ENCODE peak calls at places on chromosome 15, in five cellular contexts. M, U, N, A and O are unnamed samples.

GRCh38 chr15:68733666-68734065 is 87.0 kb downstream of the ANP32A start:
- DNase-seq in M (peak), U (no peak), N (no peak), A (no peak), O (no peak)

GRCh38 chr15:64051645-64052259 is 5.5 kb upstream of the DAPK2 start:
- DNase-seq in M (no peak), U (no peak), N (no peak), A (no peak), O (no peak)

GRCh38 chr15:85964471-85964870 is 115.2 kb upstream of the AGBL1 start:
- DNase-seq in M (no peak), U (no peak), N (no peak), A (no peak), O (no peak)

GRCh38 chr15:71683401-71684274 is 126.7 kb upstream of the NR2E3 start:
- DNase-seq in M (no peak), U (peak), N (no peak), A (no peak), O (no peak)

GRCh38 chr15:67967871-67968423 is 86.2 kb upstream of the PIAS1 start:
- DNase-seq in M (no peak), U (no peak), N (peak), A (peak), O (no peak)

GRCh38 chr15:46129145-46129544 is 494.3 kb downstream of the SQOR start:
- DNase-seq in M (no peak), U (no peak), N (no peak), A (no peak), O (no peak)

GRCh38 chr15:41494190-41494921 is 682 bp downstream of the ITPKA start:
- DNase-seq in M (no peak), U (no peak), N (peak), A (peak), O (no peak)

GRCh38 chr15:36468746-36469145 is 110.7 kb upstream of the CDIN1 start:
- DNase-seq in M (no peak), U (peak), N (no peak), A (no peak), O (peak)

GRCh38 chr15:60399246-60399915 is 1.6 kb upstream of the ANXA2 start:
- DNase-seq in M (no peak), U (no peak), N (no peak), A (no peak), O (no peak)

GRCh38 chr15:66927326-66928077 is 137.9 kb upstream of the SMAD3 start:
- DNase-seq in M (no peak), U (no peak), N (no peak), A (no peak), O (no peak)

GRCh38 chr15:80929225-80929624 is 60.4 kb downstream of the MESD start:
- DNase-seq in M (no peak), U (peak), N (no peak), A (no peak), O (no peak)

GRCh38 chr15:70243686-70244540 is 146.2 kb upstream of the TLE3 start:
- DNase-seq in M (no peak), U (no peak), N (no peak), A (no peak), O (no peak)

GRCh38 chr15:28901987-28902745 is 16.4 kb downstream of the APBA2 start:
- DNase-seq in M (peak), U (no peak), N (no peak), A (no peak), O (no peak)

GRCh38 chr15:40253179-40253790 is 14.4 kb downstream of the PAK6 start:
- DNase-seq in M (no peak), U (no peak), N (no peak), A (no peak), O (no peak)

GRCh38 chr15:58931985-58932384 is 1.5 kb downstream of the SLTM start:
- DNase-seq in M (peak), U (no peak), N (no peak), A (peak), O (no peak)

GRCh38 chr15:63983071-63983711 is 63.1 kb downstream of the DAPK2 start:
- DNase-seq in M (no peak), U (no peak), N (no peak), A (no peak), O (no peak)

GRCh38 chr15:58748787-58749531 is 548 bp downstream of the ADAM10 start:
- DNase-seq in M (no peak), U (no peak), N (peak), A (peak), O (no peak)

GRCh38 chr15:85872125-85872524 is 77.4 kb upstream of the KLHL25 start:
- DNase-seq in M (no peak), U (no peak), N (no peak), A (no peak), O (no peak)

GRCh38 chr15:78930577-78931388 is 14.1 kb downstream of the CTSH start:
- DNase-seq in M (no peak), U (peak), N (no peak), A (no peak), O (peak)

GRCh38 chr15:69422336-69422895 is 8.3 kb downstream of the KIF23 start:
- DNase-seq in M (no peak), U (no peak), N (no peak), A (no peak), O (no peak)

GRCh38 chr15:101167791-101168462 is 83.9 kb downstream of the CHSY1 start:
- DNase-seq in M (peak), U (peak), N (no peak), A (peak), O (peak)

GRCh38 chr15:81152799-81153198 is 18.7 kb downstream of the CFAP161 start:
- DNase-seq in M (no peak), U (no peak), N (no peak), A (no peak), O (no peak)

GRCh38 chr15:31298707-31299172 is 27.9 kb upstream of the KLF13 start:
- DNase-seq in M (no peak), U (no peak), N (no peak), A (no peak), O (no peak)

GRCh38 chr15:29141206-29141907 is 128.3 kb downstream of the NSMCE3 start:
- DNase-seq in M (no peak), U (no peak), N (no peak), A (no peak), O (no peak)

GRCh38 chr15:93152951-93153350 is 63.9 kb upstream of the RGMA start:
- DNase-seq in M (peak), U (no peak), N (no peak), A (no peak), O (no peak)

GRCh38 chr15:58522865-58523264 is 91.1 kb downstream of the LIPC start:
- DNase-seq in M (peak), U (no peak), N (no peak), A (no peak), O (no peak)

GRCh38 chr15:88529021-88529630 is 17.4 kb downstream of the DET1 start:
- DNase-seq in M (no peak), U (no peak), N (no peak), A (no peak), O (no peak)

GRCh38 chr15:36784098-36784670 is 204.8 kb downstream of the CDIN1 start:
- DNase-seq in M (peak), U (no peak), N (no peak), A (no peak), O (no peak)

GRCh38 chr15:68820205-68820588 is 498 bp downstream of the ANP32A start:
- DNase-seq in M (no peak), U (no peak), N (peak), A (peak), O (no peak)

GRCh38 chr15:90845201-90845949 is 23.0 kb upstream of the FURIN start:
- DNase-seq in M (no peak), U (peak), N (no peak), A (peak), O (peak)

GRCh38 chr15:99981839-99982658 is 248.8 kb upstream of the LYSMD4 start:
- DNase-seq in M (no peak), U (no peak), N (no peak), A (no peak), O (no peak)

GRCh38 chr15:74294010-74294409 is 57.9 kb downstream of the CCDC33 start:
- DNase-seq in M (no peak), U (no peak), N (peak), A (no peak), O (no peak)

GRCh38 chr15:68205949-68206539 is 912 bp upstream of the CALML4 start:
- DNase-seq in M (peak), U (no peak), N (no peak), A (no peak), O (no peak)

GRCh38 chr15:37701230-37701629 is 233.2 kb upstream of the TMCO5A start:
- DNase-seq in M (no peak), U (no peak), N (no peak), A (no peak), O (no peak)